ENCODE peak calls at places on chromosomes 2 and 18, in seven cellular contexts. D is colonic mucosa, G is ACHN, W is body of pancreas, H is GDM1, R is ovary, P is neural crest cell. S is an unnamed sample.

GRCh38 chr2:225353579-225354085 is 45.9 kb upstream of the NYAP2 start:
- DNase-seq in D (no peak), R (no peak), P (no peak), W (no peak), H (no peak), G (no peak), S (no peak)

GRCh38 chr2:130726614-130727180 is 2.2 kb upstream of the GPR148 start:
- DNase-seq in R (no peak), W (no peak), D (no peak), H (no peak), P (no peak), G (no peak), S (no peak)

GRCh38 chr2:24558781-24559540 is 67.9 kb downstream of the NCOA1 start:
- DNase-seq in G (no peak), P (no peak), R (no peak), W (no peak), D (no peak), H (no peak), S (no peak)

GRCh38 chr2:86436328-86436727 is 4.8 kb upstream of the KDM3A start:
- DNase-seq in H (no peak), R (no peak), W (no peak), G (no peak), P (no peak), D (no peak), S (no peak)

GRCh38 chr18:67731853-67732252 is 215.3 kb upstream of the DSEL start:
- DNase-seq in G (no peak), H (no peak), D (no peak), P (no peak), W (no peak), R (no peak), S (no peak)

GRCh38 chr2:184646177-184646576 is 47.8 kb downstream of the ZNF804A start:
- DNase-seq in D (no peak), P (no peak), R (no peak), W (no peak), G (peak), H (no peak), S (no peak)

GRCh38 chr18:6543330-6543908 is 128.7 kb upstream of the L3MBTL4 start:
- DNase-seq in G (peak), P (no peak), H (no peak), R (no peak), W (no peak), D (no peak), S (no peak)

GRCh38 chr2:221517362-221518121 is 54.6 kb downstream of the EPHA4 start:
- DNase-seq in H (no peak), R (no peak), P (no peak), D (peak), G (peak), W (no peak), S (no peak)

GRCh38 chr18:11005528-11005927 is 143.8 kb downstream of the PIEZO2 start:
- DNase-seq in H (no peak), D (peak), G (no peak), W (peak), R (peak), P (no peak), S (no peak)

GRCh38 chr2:110662560-110662959 is 15.3 kb downstream of the BUB1 start:
- DNase-seq in G (no peak), P (no peak), H (no peak), D (no peak), W (no peak), R (no peak), S (no peak)

GRCh38 chr2:169712791-169713227 is 18.5 kb downstream of the PHOSPHO2 start:
- DNase-seq in G (no peak), W (no peak), P (no peak), D (peak), R (no peak), H (no peak), S (no peak)

GRCh38 chr2:218671077-218671653 is 637 bp downstream of the RNF25 start:
- DNase-seq in W (no peak), R (no peak), G (peak), P (no peak), D (no peak), H (no peak), S (no peak)